ENCODE peak calls at places on chromosome 1, in nine cellular contexts. R, N, D, Z, E, O, T, P and L are unnamed samples.

GRCh38 chr1:59343576-59343840 is 46.6 kb downstream of the FGGY start:
- DNase-seq in E (no peak), P (no peak), T (no peak), R (no peak), N (no peak), O (no peak), D (no peak), Z (no peak), L (no peak)

GRCh38 chr1:16017461-16018303 is at the start of gene HSPB7:
- DNase-seq in D (no peak), O (no peak), E (peak; percentile 94), N (no peak), T (no peak), P (peak; percentile 99), Z (peak; percentile 93), R (peak; percentile 90), L (no peak)

GRCh38 chr1:172144445-172145060 is 275.9 kb upstream of the C1orf105 start:
- DNase-seq in N (no peak), O (no peak), R (peak; percentile 91), D (no peak), E (peak; percentile 90), P (peak; percentile 96), Z (peak; percentile 99), T (no peak), L (no peak)

GRCh38 chr1:230441630-230442029 is 15.5 kb upstream of the PGBD5 start:
- DNase-seq in D (no peak), N (no peak), T (no peak), P (no peak), O (no peak), Z (no peak), E (no peak), R (no peak), L (no peak)

GRCh38 chr1:115412286-115412685 is 74.2 kb upstream of the NGF start:
- DNase-seq in E (no peak), O (no peak), Z (peak; percentile 27), D (no peak), T (no peak), N (no peak), R (no peak), P (no peak), L (no peak)

GRCh38 chr1:214102907-214103306 is 115.1 kb downstream of the PROX1 start:
- DNase-seq in R (peak; percentile 64), D (peak; percentile 96), E (no peak), N (peak; percentile 44), P (no peak), O (no peak), T (peak; percentile 3), Z (peak; percentile 69), L (no peak)

GRCh38 chr1:51328279-51328678 is 2.1 kb downstream of the TTC39A start:
- DNase-seq in P (no peak), T (no peak), O (no peak), E (no peak), N (no peak), D (no peak), Z (peak; percentile 57), R (no peak), L (no peak)

GRCh38 chr1:2132222-2133038 is 62.1 kb downstream of the FAAP20 start:
- DNase-seq in N (peak; percentile 14), O (peak; percentile 27), T (peak; percentile 45), E (peak; percentile 56), P (peak; percentile 87), Z (peak; percentile 96), R (peak; percentile 63), D (peak; percentile 91), L (peak; percentile 13)

GRCh38 chr1:113904292-113904673 is 316 bp downstream of the AP4B1 start:
- DNase-seq in R (no peak), O (no peak), D (no peak), E (no peak), P (no peak), N (no peak), T (no peak), Z (no peak), L (no peak)

GRCh38 chr1:194280463-194280862 is 1094.0 kb upstream of the B3GALT2 start:
- DNase-seq in Z (no peak), O (no peak), T (no peak), E (no peak), R (no peak), N (no peak), D (no peak), P (no peak), L (no peak)

GRCh38 chr1:75796376-75797272 is at the start of gene MSH4:
- DNase-seq in N (no peak), O (no peak), E (no peak), T (no peak), Z (no peak), D (no peak), R (no peak), P (no peak), L (no peak)

GRCh38 chr1:212858461-212859265 is 588 bp downstream of the FLVCR1 start:
- DNase-seq in R (peak; percentile 45), E (no peak), Z (peak; percentile 70), O (peak; percentile 29), T (peak; percentile 26), D (peak; percentile 47), N (peak; percentile 42), P (peak; percentile 72), L (peak; percentile 31)

GRCh38 chr1:45322486-45323040 is 4.1 kb upstream of the HPDL start:
- DNase-seq in D (no peak), R (no peak), E (no peak), T (no peak), Z (peak; percentile 5), N (no peak), P (no peak), O (no peak), L (no peak)

DNA sequence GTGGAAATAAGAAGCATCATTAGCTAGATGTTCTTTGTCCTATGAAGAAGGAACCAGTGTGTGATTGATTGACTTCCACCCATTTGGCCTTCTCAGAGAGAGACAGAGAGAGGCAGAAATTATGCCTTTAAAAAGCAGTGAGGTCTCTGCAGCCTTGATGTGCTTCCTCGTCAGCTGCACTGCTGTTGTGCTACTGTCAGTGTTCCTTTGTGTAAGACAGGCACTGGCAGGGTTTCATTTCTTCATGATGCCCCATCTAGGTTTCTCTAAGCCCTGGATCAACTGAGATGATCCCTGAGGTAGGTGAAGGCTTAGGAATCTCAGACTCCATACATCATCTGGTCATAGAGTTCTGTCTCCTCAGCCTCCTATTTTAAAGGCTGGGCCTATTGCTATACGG is 34.9 kb downstream of the GPR3 start:
- DNase-seq in O (no peak), T (no peak), D (no peak), E (no peak), N (no peak), P (no peak), Z (no peak), R (no peak), L (no peak)
- H3K4me1 ChIP-seq in O (peaks cover 83% of the 10 kb centered on the region), T (no peaks in the 10 kb centered on the region), D (no peaks in the 10 kb centered on the region), E (peaks cover 4% of the 10 kb centered on the region), N (peaks cover 5% of the 10 kb centered on the region), P (no peaks in the 10 kb centered on the region), Z (peaks cover 36% of the 10 kb centered on the region), R (peaks cover 38% of the 10 kb centered on the region), L (peaks cover 71% of the 10 kb centered on the region)

DNA sequence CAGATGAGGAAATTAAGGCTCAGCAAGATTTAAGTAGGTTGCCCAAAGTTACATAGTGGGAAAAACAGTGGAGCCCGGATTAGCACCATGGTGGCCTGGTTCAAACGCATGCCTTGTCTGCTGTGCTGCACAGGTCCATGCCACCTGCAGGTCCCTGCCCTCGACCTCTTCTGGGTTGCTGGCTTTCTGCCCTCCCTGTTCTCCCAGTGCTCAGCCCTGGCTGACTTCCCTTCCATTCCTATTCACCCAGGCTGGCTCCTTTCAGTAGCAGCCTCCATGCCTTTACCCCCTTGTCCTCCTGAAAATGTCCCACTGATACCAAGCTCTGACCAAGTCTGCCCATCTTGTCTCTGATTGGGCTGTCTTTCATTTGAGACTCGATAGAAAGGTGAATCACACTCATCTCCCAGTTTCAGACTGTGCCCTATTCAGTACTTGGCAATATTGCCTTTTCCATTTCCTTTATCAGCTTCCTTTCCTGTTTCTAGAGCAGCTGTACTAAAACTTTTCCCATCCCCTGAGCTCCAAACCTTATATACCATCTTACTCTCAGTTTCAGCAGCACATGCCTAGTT is 75.8 kb downstream of the ST3GAL3 start:
- DNase-seq in T (no peak), O (no peak), R (no peak), P (no peak), Z (no peak), E (no peak), D (no peak), N (no peak), L (no peak)
- H3K27ac ChIP-seq in T (peak overlapping the region; percentile 99), O (no peak overlapping the region), R (no peak overlapping the region), P (no peak overlapping the region), Z (peak overlapping the region; percentile 23), E (no peak overlapping the region), D (peak overlapping the region; percentile 90), N (peak overlapping the region; percentile 84), L (no peak overlapping the region)

DNA sequence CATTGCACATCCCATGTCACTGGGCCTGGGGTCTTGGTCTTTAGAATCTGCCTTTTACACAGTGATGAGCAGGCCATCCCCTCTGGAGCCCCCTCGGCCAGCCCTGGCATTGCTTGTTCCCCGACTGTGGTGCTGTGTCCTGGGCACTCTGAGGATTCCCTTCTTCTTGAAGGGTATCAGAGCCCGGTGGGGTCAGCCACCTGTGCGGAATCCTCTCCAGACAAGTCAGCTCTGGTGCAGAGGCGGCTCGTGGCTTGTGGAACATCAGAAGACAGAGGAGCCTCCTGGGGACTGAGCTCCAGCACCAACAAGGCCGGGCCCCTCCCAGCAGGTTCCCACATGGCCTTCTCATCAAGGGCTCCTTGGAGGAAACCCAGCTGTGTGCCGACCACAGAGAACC is 57.9 kb upstream of the AJAP1 start:
- DNase-seq in D (no peak), Z (no peak), P (no peak), N (no peak), E (no peak), O (no peak), T (no peak), R (no peak), L (no peak)
- H3K9me3 ChIP-seq in D (no peaks in the 10 kb centered on the region), Z (no peaks in the 10 kb centered on the region), P (no peaks in the 10 kb centered on the region), N (no peaks in the 10 kb centered on the region), E (no peaks in the 10 kb centered on the region), O (no peaks in the 10 kb centered on the region), T (no peaks in the 10 kb centered on the region), R (no peaks in the 10 kb centered on the region), L (no peaks in the 10 kb centered on the region)

GRCh38 chr1:8863138-8863537 is 15.3 kb downstream of the ENO1 start:
- DNase-seq in T (no peak), D (no peak), O (no peak), E (no peak), N (no peak), Z (no peak), R (no peak), P (no peak), L (no peak)

GRCh38 chr1:8862528-8862927 is 16.0 kb downstream of the ENO1 start:
- DNase-seq in O (peak; percentile 24), P (no peak), T (no peak), D (peak; percentile 30), Z (peak; percentile 36), N (peak; percentile 50), R (no peak), E (no peak), L (peak; percentile 52)

GRCh38 chr1:8864713-8865397 is 13.6 kb downstream of the ENO1 start:
- DNase-seq in N (no peak), Z (no peak), T (no peak), D (no peak), O (no peak), E (no peak), R (no peak), P (no peak), L (no peak)

GRCh38 chr1:8866173-8866791 is 12.2 kb downstream of the ENO1 start:
- DNase-seq in D (no peak), O (no peak), R (no peak), Z (no peak), P (no peak), N (no peak), T (no peak), E (no peak), L (no peak)

GRCh38 chr1:8863712-8864324 is 14.7 kb downstream of the ENO1 start:
- DNase-seq in Z (no peak), E (no peak), N (no peak), D (no peak), P (no peak), O (no peak), R (no peak), T (no peak), L (no peak)
- H3K4me1 ChIP-seq in Z (peaks cover 5% of the 10 kb centered on the region), E (no peaks in the 10 kb centered on the region), N (peaks cover 86% of the 10 kb centered on the region), D (peaks cover under 1% of the 10 kb centered on the region), P (no peaks in the 10 kb centered on the region), O (peaks cover 8% of the 10 kb centered on the region), R (peaks cover 2% of the 10 kb centered on the region), T (peaks cover 5% of the 10 kb centered on the region), L (no peaks in the 10 kb centered on the region)